ENCODE peak calls at places on chromosomes 12 and 14, in ten cellular contexts. H, T, O, C, N, S, Q, U, I and R are unnamed samples.

GRCh38 chr14:77014734-77015133 is 13.8 kb downstream of the IRF2BPL start:
- DNase-seq in S (no peak), T (no peak), H (no peak), Q (no peak), O (no peak), C (no peak), N (no peak), I (no peak), U (no peak), R (no peak)

GRCh38 chr12:124597041-124597440 is 29.6 kb upstream of the NCOR2 start:
- DNase-seq in T (no peak), I (no peak), O (no peak), N (no peak), U (no peak), C (no peak), H (no peak), S (no peak), Q (no peak), R (no peak)

GRCh38 chr14:70358631-70359030 is 852 bp downstream of the COX16 start:
- DNase-seq in H (no peak), I (no peak), O (no peak), N (no peak), U (no peak), C (peak; percentile 28), S (no peak), Q (no peak), T (no peak), R (no peak)

GRCh38 chr14:65940056-65940735 is 527.7 kb downstream of the FUT8 start:
- DNase-seq in H (no peak), Q (no peak), O (no peak), C (peak; percentile 41), T (no peak), I (no peak), S (peak; percentile 32), U (peak; percentile 37), N (no peak), R (no peak)

GRCh38 chr12:43789941-43790340 is 16.2 kb downstream of the TWF1 start:
- DNase-seq in T (no peak), S (no peak), C (no peak), U (no peak), O (no peak), Q (no peak), I (no peak), H (no peak), N (no peak), R (no peak)

GRCh38 chr14:33163109-33163508 is 224.4 kb downstream of the NPAS3 start:
- DNase-seq in O (no peak), T (no peak), S (no peak), Q (no peak), I (no peak), H (no peak), U (no peak), N (no peak), C (no peak), R (no peak)

GRCh38 chr14:34742509-34743115 is 28.2 kb upstream of the CFL2 start:
- DNase-seq in C (no peak), S (no peak), O (no peak), N (no peak), H (no peak), T (no peak), Q (no peak), I (no peak), U (no peak), R (no peak)

GRCh38 chr12:98579347-98579746 is 14.1 kb upstream of the SLC25A3 start:
- DNase-seq in T (no peak), U (no peak), N (no peak), H (no peak), O (no peak), I (no peak), S (no peak), C (no peak), Q (no peak), R (no peak)

GRCh38 chr12:65721541-65722190 is 102.6 kb upstream of the HMGA2 start:
- DNase-seq in O (no peak), S (no peak), T (no peak), H (no peak), U (no peak), I (no peak), C (no peak), N (no peak), Q (no peak), R (no peak)

GRCh38 chr14:103444837-103445524 is 59.8 kb downstream of the MARK3 start:
- DNase-seq in I (no peak), H (no peak), C (no peak), O (no peak), N (no peak), S (no peak), U (no peak), Q (no peak), T (no peak), R (no peak)

GRCh38 chr12:90729741-90730140 is 225.2 kb downstream of the CCER1 start:
- DNase-seq in H (no peak), T (no peak), Q (no peak), U (no peak), O (no peak), N (no peak), I (no peak), S (no peak), C (no peak), R (no peak)

GRCh38 chr14:103748539-103748867 is 32.9 kb downstream of the ZFYVE21 start:
- DNase-seq in C (no peak), H (no peak), T (no peak), I (no peak), S (no peak), O (peak; percentile 80), U (peak; percentile 51), N (no peak), Q (no peak), R (no peak)

GRCh38 chr12:53199700-53200099 is 7.4 kb downstream of the ITGB7 start:
- DNase-seq in S (no peak), T (no peak), U (no peak), Q (no peak), I (no peak), N (no peak), C (no peak), O (no peak), H (no peak), R (no peak)

GRCh38 chr14:100442473-100443260 is 119.5 kb downstream of the SLC25A47 start:
- DNase-seq in N (no peak), C (no peak), I (no peak), T (no peak), O (no peak), Q (no peak), S (no peak), U (no peak), H (no peak), R (no peak)

GRCh38 chr14:33386771-33387170 is 448.1 kb downstream of the NPAS3 start:
- DNase-seq in C (no peak), I (no peak), S (no peak), N (no peak), U (no peak), T (no peak), H (no peak), Q (no peak), O (no peak), R (no peak)

GRCh38 chr14:94360945-94361565 is 27.3 kb downstream of the SERPINA1 start:
- DNase-seq in S (no peak), T (no peak), N (no peak), C (no peak), Q (no peak), I (no peak), H (no peak), O (no peak), U (no peak), R (no peak)

GRCh38 chr14:61281186-61281676 is at the start of gene TMEM30B:
- DNase-seq in S (no peak), O (no peak), H (peak; percentile 17), Q (no peak), C (no peak), I (no peak), N (peak; percentile 99), U (no peak), T (no peak), R (peak; percentile 32)

GRCh38 chr14:94344389-94344788 is 21.3 kb upstream of the SERPINA6 start:
- DNase-seq in C (no peak), N (no peak), H (no peak), U (no peak), I (no peak), S (no peak), Q (no peak), O (no peak), T (no peak), R (no peak)

GRCh38 chr12:6229823-6230222 is 29.6 kb downstream of the CD9 start:
- DNase-seq in N (no peak), U (no peak), H (peak; percentile 37), S (no peak), Q (no peak), T (no peak), O (no peak), C (no peak), I (peak; percentile 73), R (peak; percentile 58)

GRCh38 chr12:90589966-90590365 is 365.0 kb downstream of the CCER1 start:
- DNase-seq in S (no peak), C (no peak), T (no peak), I (no peak), H (no peak), N (no peak), U (no peak), O (no peak), Q (no peak), R (no peak)

GRCh38 chr12:51549637-51550036 is 41.4 kb upstream of the SCN8A start:
- DNase-seq in C (no peak), Q (no peak), I (no peak), T (no peak), H (no peak), U (no peak), N (no peak), O (no peak), S (no peak), R (no peak)

GRCh38 chr14:101315802-101316296 is 245.4 kb upstream of the DIO3 start:
- DNase-seq in N (no peak), U (no peak), T (no peak), O (no peak), I (no peak), H (no peak), C (no peak), S (no peak), Q (no peak), R (no peak)

GRCh38 chr12:108551556-108551955 is 9.4 kb downstream of the SART3 start:
- DNase-seq in U (no peak), I (no peak), N (no peak), C (no peak), Q (no peak), S (no peak), H (no peak), T (no peak), O (no peak), R (no peak)

GRCh38 chr12:116601524-116601923 is 42.3 kb downstream of the MAP1LC3B2 start:
- DNase-seq in T (no peak), H (no peak), S (no peak), N (no peak), Q (no peak), I (no peak), O (no peak), C (no peak), U (no peak), R (no peak)

GRCh38 chr14:68135566-68135965 is 316.0 kb downstream of the RAD51B start:
- DNase-seq in H (no peak), U (no peak), N (no peak), I (no peak), T (no peak), S (no peak), C (no peak), Q (no peak), O (no peak), R (no peak)

GRCh38 chr12:685388-685787 is 22.1 kb upstream of the NINJ2 start:
- DNase-seq in N (no peak), C (no peak), S (no peak), T (no peak), O (peak; percentile 82), H (no peak), Q (peak; percentile 68), I (no peak), U (peak; percentile 91), R (peak; percentile 45)

GRCh38 chr14:103563089-103563620 is 395 bp downstream of the COA8 start:
- DNase-seq in C (peak; percentile 83), T (no peak), S (no peak), O (no peak), Q (peak; percentile 2), I (no peak), H (no peak), U (no peak), N (no peak), R (peak; percentile 61)

GRCh38 chr12:49537709-49538601 is 875 bp upstream of the KCNH3 start:
- DNase-seq in O (peak; percentile 72), T (no peak), U (peak; percentile 11), N (no peak), I (no peak), C (peak; percentile 48), S (no peak), Q (no peak), H (no peak), R (no peak)